ENCODE peak calls at places on chromosomes 7 and 10, in six cellular contexts. W is IMR-90, Z is A549, K is K562, S is HepG2, M is SK-N-SH. X is an unnamed sample.

GRCh38 chr7:131532570-131533091 is 23.8 kb downstream of the PODXL start:
- DNase-seq in W (no peak), Z (no peak), K (no peak), S (no peak), M (no peak), X (no peak)

GRCh38 chr7:33909312-33909711 is 4.0 kb downstream of the BMPER start:
- DNase-seq in W (no peak), Z (no peak), K (no peak), S (no peak), M (no peak), X (no peak)

GRCh38 chr7:100641860-100642533 is 645 bp upstream of the TFR2 start:
- DNase-seq in W (no peak), Z (no peak), K (peak), S (peak), M (no peak), X (no peak)

GRCh38 chr7:101717986-101718746 is 89.1 kb upstream of the MYL10 start:
- DNase-seq in W (peak), Z (no peak), K (peak), S (peak), M (peak), X (no peak)

GRCh38 chr7:151757274-151757673 is 119.6 kb downstream of the PRKAG2 start:
- DNase-seq in W (peak), Z (no peak), K (no peak), S (no peak), M (no peak), X (no peak)

GRCh38 chr10:47423476-47423875 is 39.4 kb upstream of the ZNF488 start:
- DNase-seq in W (peak), Z (no peak), K (no peak), S (no peak), M (no peak), X (no peak)

GRCh38 chr10:74857586-74857985 is 31.2 kb downstream of the KAT6B start:
- DNase-seq in W (no peak), Z (no peak), K (no peak), S (no peak), M (no peak), X (no peak)

GRCh38 chr10:124264711-124265390 is 153.9 kb downstream of the OAT start:
- DNase-seq in W (no peak), Z (no peak), K (no peak), S (no peak), M (no peak), X (no peak)

GRCh38 chr7:136389933-136390332 is 412.8 kb upstream of the MTPN start:
- DNase-seq in W (no peak), Z (no peak), K (no peak), S (no peak), M (no peak), X (no peak)

GRCh38 chr7:91517408-91517807 is 253.2 kb downstream of the FZD1 start:
- DNase-seq in W (no peak), Z (no peak), K (no peak), S (no peak), M (no peak), X (no peak)

GRCh38 chr7:20351901-20352300 is 21.2 kb downstream of the ITGB8 start:
- DNase-seq in W (peak), Z (no peak), K (no peak), S (no peak), M (no peak), X (no peak)

GRCh38 chr7:2813350-2814185 is 30.5 kb downstream of the GNA12 start:
- DNase-seq in W (no peak), Z (no peak), K (no peak), S (no peak), M (no peak), X (no peak)

GRCh38 chr10:9895406-9895805 is 1122.3 kb upstream of the CELF2 start:
- DNase-seq in W (no peak), Z (no peak), K (no peak), S (no peak), M (no peak), X (no peak)
- TF ChIP-seq SMC3 in W (no peak), Z (no peak), K (no peak), S (no peak), M (no peak), X (no peak)

DNA sequence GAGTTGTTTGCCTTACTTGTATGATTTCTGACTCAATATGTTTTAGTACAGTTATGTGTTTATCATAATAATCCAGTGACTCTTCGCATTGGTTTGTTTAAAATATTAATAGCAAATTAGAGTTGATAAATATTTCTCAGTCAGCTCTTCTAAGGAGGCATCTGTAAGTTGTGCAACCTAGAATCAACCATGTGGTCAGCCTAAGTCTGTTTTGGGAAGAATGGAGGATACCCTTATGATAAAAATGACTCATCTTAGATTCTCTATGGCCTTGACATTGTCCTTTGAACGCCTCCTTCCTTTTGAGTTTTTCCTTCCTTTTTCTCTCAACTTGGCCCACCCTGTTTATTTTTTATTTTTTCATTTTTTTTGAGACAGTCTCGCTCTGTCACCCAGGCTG is 18.8 kb downstream of the DNAJC9 start:
- DNase-seq in W (peak), Z (no peak), K (no peak), S (no peak), M (no peak), X (no peak)
- TF ChIP-seq SMC3 in W (no peak), Z (no peak), K (no peak), S (no peak), M (no peak), X (no peak)

DNA sequence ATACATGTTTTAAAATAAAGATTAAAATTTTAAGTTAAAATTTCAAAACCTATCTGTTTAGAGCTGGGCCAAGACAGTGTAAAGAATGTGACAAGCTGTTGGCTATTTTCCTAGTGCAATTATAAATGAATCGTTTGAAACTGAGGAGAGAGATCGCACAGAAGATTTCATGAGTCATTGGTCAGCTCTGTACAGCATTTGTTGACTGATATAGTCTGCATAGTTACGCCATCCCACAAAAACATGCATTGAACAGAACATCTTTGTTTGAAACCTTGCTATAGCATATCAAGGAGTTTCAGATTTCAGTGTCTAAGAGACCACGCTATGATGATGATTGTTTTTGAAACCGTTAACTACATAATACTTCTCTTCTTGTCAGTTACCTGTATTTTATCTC is 1.3 kb upstream of the C10orf67 start:
- DNase-seq in W (peak), Z (no peak), K (no peak), S (peak), M (no peak), X (no peak)
- TF ChIP-seq SMC3 in W (no peak), Z (no peak), K (no peak), S (no peak), M (no peak), X (no peak)

DNA sequence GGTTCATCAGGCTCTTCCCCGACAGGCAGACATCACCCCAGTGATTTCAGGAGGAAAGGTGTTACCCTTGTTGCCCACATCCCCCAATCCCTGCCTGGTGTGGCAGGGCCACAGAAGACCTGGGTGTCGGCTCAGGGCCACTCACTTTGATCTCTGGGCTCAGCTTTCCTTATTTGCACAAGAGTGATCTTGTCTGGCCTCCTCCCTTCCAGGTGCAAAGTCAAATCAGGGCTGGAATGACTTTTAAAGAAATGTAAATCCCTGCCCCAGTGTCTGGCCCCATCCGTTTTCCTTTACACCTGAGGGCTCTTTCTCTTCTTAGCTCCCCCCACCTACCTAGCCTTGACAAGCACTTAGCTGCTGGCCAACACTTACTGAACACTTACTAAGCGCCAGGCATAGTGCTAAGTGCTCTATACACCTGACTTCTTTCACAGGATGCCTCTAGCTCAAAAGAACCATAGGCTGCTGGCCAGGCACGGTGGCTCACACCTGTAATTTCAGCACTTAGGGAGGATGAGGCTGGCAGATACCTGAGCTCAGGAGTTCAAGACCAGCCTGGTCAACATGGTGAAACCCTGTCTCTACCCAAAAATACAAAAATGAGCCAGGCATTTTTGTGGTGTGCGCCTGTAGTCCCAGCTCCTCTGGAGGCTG is 979 bp upstream of the NODAL start:
- DNase-seq in W (no peak), Z (no peak), K (no peak), S (peak), M (no peak), X (no peak)
- TF ChIP-seq SMC3 in W (no peak), Z (no peak), K (no peak), S (no peak), M (no peak), X (no peak)

DNA sequence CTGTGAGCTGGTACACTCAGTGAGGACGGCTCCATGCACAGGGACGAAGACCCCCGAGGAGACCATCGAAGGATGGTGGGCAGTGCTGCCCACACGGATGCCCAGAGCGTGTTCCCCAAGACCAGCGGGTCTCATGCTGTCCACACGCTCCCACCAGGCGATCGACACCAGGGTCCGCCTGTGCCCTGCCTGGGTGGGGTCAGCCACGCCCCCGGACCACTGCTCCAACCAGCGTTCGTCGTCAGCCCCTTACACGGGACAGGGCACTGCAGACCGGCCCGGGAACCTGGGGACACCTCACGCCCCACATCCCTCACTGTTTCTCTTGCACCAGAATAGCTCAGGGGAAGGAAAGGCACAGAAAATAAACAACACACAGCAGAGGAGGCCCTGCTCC is 223.5 kb downstream of the DNAJB6 start:
- DNase-seq in W (no peak), Z (no peak), K (no peak), S (no peak), M (no peak), X (no peak)
- TF ChIP-seq SMC3 in W (no peak), Z (no peak), K (no peak), S (no peak), M (no peak), X (no peak)

GRCh38 chr7:157930441-157930840 is 593.6 kb downstream of the DNAJB6 start:
- DNase-seq in W (no peak), Z (no peak), K (no peak), S (no peak), M (no peak), X (no peak)
- TF ChIP-seq SMC3 in W (no peak), Z (no peak), K (no peak), S (no peak), M (no peak), X (no peak)

X was measured in GM12878.